ENCODE peak calls at places on chromosome 2, in five cellular contexts. One of them, this sample, is unnamed.

GRCh38 chr2:43131890-43132522 is 94.4 kb downstream of the ZFP36L2 start:
- DNase-seq in RWPE1: no peak
- DNase-seq in ureter: no peak
- DNase-seq in NCI-H1436 treated with DMSO at 0.1 percent for 48 hours: no peak
- DNase-seq in lung: no peak
- DNase-seq in this sample: no peak

GRCh38 chr2:111910609-111911277 is 12.3 kb downstream of the MERTK start:
- DNase-seq in NCI-H1436 treated with DMSO at 0.1 percent for 48 hours: no peak
- DNase-seq in RWPE1: no peak
- DNase-seq in ureter: no peak
- DNase-seq in lung: peak; percentile 54
- DNase-seq in this sample: no peak

GRCh38 chr2:226608393-226608955 is 191.1 kb downstream of the IRS1 start:
- DNase-seq in RWPE1: no peak
- DNase-seq in lung: no peak
- DNase-seq in NCI-H1436 treated with DMSO at 0.1 percent for 48 hours: no peak
- DNase-seq in ureter: no peak
- DNase-seq in this sample: no peak

GRCh38 chr2:208827549-208828221 is 421.1 kb downstream of the PTH2R start:
- DNase-seq in ureter: no peak
- DNase-seq in NCI-H1436 treated with DMSO at 0.1 percent for 48 hours: no peak
- DNase-seq in lung: no peak
- DNase-seq in RWPE1: no peak
- DNase-seq in this sample: no peak

GRCh38 chr2:47177042-47177565 is 22.0 kb upstream of the STPG4 start:
- DNase-seq in RWPE1: no peak
- DNase-seq in NCI-H1436 treated with DMSO at 0.1 percent for 48 hours: no peak
- DNase-seq in ureter: no peak
- DNase-seq in lung: no peak
- DNase-seq in this sample: no peak

GRCh38 chr2:74372674-74373073 is 7.4 kb downstream of the DCTN1 start:
- DNase-seq in RWPE1: no peak
- DNase-seq in lung: no peak
- DNase-seq in NCI-H1436 treated with DMSO at 0.1 percent for 48 hours: no peak
- DNase-seq in ureter: no peak
- DNase-seq in this sample: no peak

GRCh38 chr2:69185807-69186206 is 172.8 kb downstream of the ANTXR1 start:
- DNase-seq in RWPE1: no peak
- DNase-seq in lung: no peak
- DNase-seq in NCI-H1436 treated with DMSO at 0.1 percent for 48 hours: no peak
- DNase-seq in ureter: no peak
- DNase-seq in this sample: no peak

GRCh38 chr2:6864938-6865345 is 765 bp downstream of the CMPK2 start:
- DNase-seq in NCI-H1436 treated with DMSO at 0.1 percent for 48 hours: no peak
- DNase-seq in lung: peak; percentile 38
- DNase-seq in RWPE1: no peak
- DNase-seq in ureter: peak; percentile 46
- DNase-seq in this sample: no peak

GRCh38 chr2:121626777-121627524 is 22.3 kb downstream of the CLASP1 start:
- DNase-seq in ureter: no peak
- DNase-seq in RWPE1: no peak
- DNase-seq in lung: peak; percentile 56
- DNase-seq in NCI-H1436 treated with DMSO at 0.1 percent for 48 hours: no peak
- DNase-seq in this sample: peak; percentile 79

GRCh38 chr2:191713837-191714236 is 35.9 kb downstream of the NABP1 start:
- DNase-seq in RWPE1: no peak
- DNase-seq in ureter: no peak
- DNase-seq in lung: no peak
- DNase-seq in NCI-H1436 treated with DMSO at 0.1 percent for 48 hours: no peak
- DNase-seq in this sample: no peak

GRCh38 chr2:211931314-211931713 is 607.3 kb downstream of the ERBB4 start:
- DNase-seq in RWPE1: peak; percentile 2
- DNase-seq in lung: no peak
- DNase-seq in ureter: no peak
- DNase-seq in NCI-H1436 treated with DMSO at 0.1 percent for 48 hours: no peak
- DNase-seq in this sample: no peak

GRCh38 chr2:156343940-156344301 is 11.4 kb upstream of the NR4A2 start:
- DNase-seq in ureter: no peak
- DNase-seq in RWPE1: no peak
- DNase-seq in NCI-H1436 treated with DMSO at 0.1 percent for 48 hours: no peak
- DNase-seq in lung: no peak
- DNase-seq in this sample: no peak

GRCh38 chr2:8229546-8229986 is 452.3 kb upstream of the ID2 start:
- DNase-seq in lung: no peak
- DNase-seq in RWPE1: peak; percentile 13
- DNase-seq in NCI-H1436 treated with DMSO at 0.1 percent for 48 hours: no peak
- DNase-seq in ureter: peak; percentile 70
- DNase-seq in this sample: peak; percentile 46

This sample was measured in prostate gland.